ENCODE peak calls at places on chromosomes 7 and 10, in five cellular contexts. N is lower leg skin, B is GM12891, H is uterus, D is H1. Y is an unnamed sample.

GRCh38 chr10:119149157-119149556 is 16.4 kb downstream of the SFXN4 start:
- DNase-seq in D (no peak), N (peak; percentile 34), B (no peak), H (no peak), Y (no peak)

GRCh38 chr7:57343901-57344622 is 105.9 kb upstream of the ZNF716 start:
- DNase-seq in N (no peak), B (no peak), D (no peak), H (no peak), Y (no peak)

GRCh38 chr10:128206676-128207075 is 80.5 kb upstream of the MKI67 start:
- DNase-seq in N (no peak), B (no peak), H (no peak), D (no peak), Y (no peak)

GRCh38 chr10:111784386-111784785 is 399.2 kb downstream of the GPAM start:
- DNase-seq in D (no peak), H (no peak), N (no peak), B (no peak), Y (no peak)

GRCh38 chr10:28969413-28969812 is 292.1 kb downstream of the BAMBI start:
- DNase-seq in B (no peak), D (no peak), N (no peak), H (no peak), Y (no peak)

GRCh38 chr10:88913803-88914202 is 33.8 kb downstream of the STAMBPL1 start:
- DNase-seq in H (no peak), D (no peak), B (no peak), N (no peak), Y (no peak)

GRCh38 chr7:7720750-7721621 is 2.6 kb upstream of the RPA3 start:
- DNase-seq in B (no peak), H (no peak), D (no peak), N (no peak), Y (no peak)

GRCh38 chr10:33377658-33378025 is 43.2 kb upstream of the NRP1 start:
- DNase-seq in H (no peak), B (no peak), N (no peak), D (no peak), Y (no peak)

GRCh38 chr10:5709865-5710264 is 25.2 kb downstream of the TASOR2 start:
- DNase-seq in D (no peak), B (no peak), H (no peak), N (no peak), Y (no peak)

GRCh38 chr7:149831730-149832219 is 6.4 kb upstream of the ZNF862 start:
- DNase-seq in N (peak; percentile 76), H (no peak), B (no peak), D (no peak), Y (no peak)

GRCh38 chr7:151038951-151039849 is 9.1 kb upstream of the ASIC3 start:
- DNase-seq in D (no peak), N (peak; percentile 92), B (no peak), H (peak; percentile 74), Y (peak; percentile 97)

GRCh38 chr7:93172683-93173082 is 24.5 kb upstream of the SAMD9L start:
- DNase-seq in D (no peak), H (no peak), N (no peak), B (no peak), Y (no peak)

GRCh38 chr10:132541601-132542011 is 4.0 kb downstream of the INPP5A start:
- DNase-seq in N (no peak), H (no peak), B (no peak), D (no peak), Y (no peak)

GRCh38 chr7:140326116-140326928 is 72.0 kb downstream of the SLC37A3 start:
- DNase-seq in D (no peak), B (peak; percentile 65), N (peak; percentile 91), H (peak; percentile 66), Y (peak; percentile 80)
- TF ChIP-seq POLR2A in D (no peak), B (no peak), N (no peak), H (no peak), Y (no peak)

GRCh38 chr7:44639701-44640321 is 33.4 kb downstream of the OGDH start:
- DNase-seq in D (no peak), N (no peak), H (peak; percentile 30), B (no peak), Y (no peak)

GRCh38 chr7:44636926-44637325 is 30.5 kb downstream of the OGDH start:
- DNase-seq in D (no peak), B (no peak), N (no peak), H (no peak), Y (no peak)

GRCh38 chr7:44637788-44638594 is 31.6 kb downstream of the OGDH start:
- DNase-seq in B (no peak), N (no peak), H (no peak), D (no peak), Y (peak; percentile 96)

GRCh38 chr7:44636041-44636580 is 29.7 kb downstream of the OGDH start:
- DNase-seq in D (no peak), B (no peak), H (no peak), N (no peak), Y (peak; percentile 66)

DNA sequence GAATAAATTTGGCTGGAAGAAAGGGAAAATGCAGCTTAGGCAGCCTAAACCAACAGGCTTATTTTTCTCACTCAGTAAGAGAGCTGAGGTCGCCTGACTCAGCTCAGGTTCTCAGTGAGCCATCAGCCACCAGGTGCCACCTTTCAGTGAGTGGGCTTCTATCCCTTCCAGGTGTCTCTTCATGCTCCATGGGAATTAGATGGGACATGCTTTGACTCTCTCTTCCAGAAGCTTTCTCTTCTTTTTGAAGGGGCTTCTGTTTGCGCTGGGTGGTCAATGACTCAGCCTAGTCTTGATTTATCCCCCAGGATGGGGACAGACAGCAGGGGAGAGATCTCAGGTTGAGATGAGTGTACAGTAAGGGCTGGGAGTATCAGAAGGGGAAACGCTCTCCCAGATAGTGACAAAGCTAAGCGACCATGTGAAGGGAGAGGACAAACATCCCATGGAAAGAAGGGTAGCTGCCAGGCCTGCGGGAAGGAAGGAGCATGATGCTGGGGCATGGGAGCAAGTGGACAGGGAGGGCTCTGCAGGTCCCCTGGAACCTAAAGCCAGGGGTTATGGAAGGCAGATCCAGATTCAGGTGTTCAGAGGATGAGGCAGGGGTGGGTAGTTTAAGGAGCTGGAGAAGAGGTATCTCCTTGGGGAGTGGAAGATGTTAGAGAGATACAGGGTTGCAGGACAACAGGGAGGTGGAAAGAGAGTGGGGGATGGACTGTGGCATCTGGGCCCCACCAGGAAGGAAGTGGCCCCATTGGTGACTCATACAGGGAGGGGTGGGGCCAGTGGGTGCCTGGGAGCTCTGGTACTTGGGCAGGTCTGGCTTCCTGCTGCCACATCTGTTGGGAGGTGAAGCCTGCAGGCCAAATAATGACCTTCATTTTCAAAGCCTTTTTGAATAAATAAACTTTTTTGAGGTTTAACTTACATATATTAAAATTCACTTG is 32.5 kb downstream of the OGDH start:
- DNase-seq in H (peak; percentile 43), B (peak; percentile 64), N (peak; percentile 95), D (no peak), Y (peak; percentile 85)
- TF ChIP-seq POLR2A in H (no peak), B (peak; percentile 73), N (no peak), D (no peak), Y (peak; percentile 25)

GRCh38 chr7:27096756-27097514 is 1.1 kb upstream of the HOXA1 start:
- DNase-seq in N (no peak), B (no peak), D (no peak), H (peak; percentile 68), Y (no peak)

GRCh38 chr7:27097686-27098492 is 2.1 kb upstream of the HOXA1 start:
- DNase-seq in N (no peak), B (no peak), D (no peak), H (no peak), Y (no peak)

GRCh38 chr7:27095050-27095896 is 527 bp downstream of the HOXA1 start:
- DNase-seq in H (no peak), D (no peak), N (no peak), B (no peak), Y (no peak)

GRCh38 chr7:27094304-27095049 is 1.3 kb downstream of the HOXA1 start:
- DNase-seq in B (no peak), N (no peak), H (no peak), D (no peak), Y (no peak)

DNA sequence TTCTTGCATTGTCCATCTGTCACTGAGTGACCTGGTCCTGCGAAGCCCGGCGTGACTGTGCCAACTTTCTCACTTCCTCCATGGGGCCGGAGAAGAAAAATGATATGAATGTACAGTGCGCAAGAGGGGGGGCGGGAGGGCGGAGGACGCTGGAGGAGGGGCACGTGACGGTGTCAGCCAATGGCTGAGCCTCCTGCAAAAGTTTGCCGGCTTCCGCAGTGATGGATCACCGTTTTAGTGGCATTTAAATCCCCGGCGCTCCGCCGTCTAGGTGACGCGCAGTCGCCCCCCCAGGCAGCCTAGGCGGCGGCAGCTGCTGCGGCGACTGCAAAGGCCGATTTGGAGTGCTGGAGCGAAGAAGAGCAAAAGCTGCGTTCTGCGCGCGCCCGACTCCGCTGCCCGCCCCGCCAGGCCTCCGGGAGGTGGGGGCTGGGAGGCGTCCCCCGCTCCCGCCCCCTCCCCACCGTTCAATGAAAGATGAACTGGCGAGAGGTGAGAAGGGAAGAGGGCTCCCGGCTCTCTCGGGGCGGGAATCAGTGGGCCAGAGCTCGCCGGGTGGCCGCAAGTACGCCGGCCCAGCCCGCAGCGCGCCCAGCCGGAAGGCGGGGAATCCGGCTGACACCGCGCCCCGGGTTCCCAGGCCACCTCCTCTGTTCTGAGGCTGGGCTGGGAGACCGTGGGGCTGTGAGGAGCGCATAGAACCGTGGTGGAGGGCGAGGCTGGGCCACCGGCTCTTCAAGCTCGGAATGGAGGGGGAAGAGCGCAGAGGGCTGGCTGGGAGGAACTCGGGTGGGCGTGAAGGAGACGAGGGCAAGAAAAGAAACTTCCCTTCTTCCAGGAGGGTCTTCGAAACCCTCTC is at the start of gene HOXA1:
- DNase-seq in B (peak; percentile 75), N (peak; percentile 94), H (peak; percentile 76), D (no peak), Y (peak; percentile 73)
- TF ChIP-seq POLR2A in B (no peak), N (no peak), H (peak; percentile 50), D (no peak), Y (no peak)

GRCh38 chr7:73623798-73624668 is at the start of gene MLXIPL:
- DNase-seq in B (peak; percentile 68), D (peak; percentile 73), H (peak; percentile 31), N (peak; percentile 93), Y (peak; percentile 71)
- TF ChIP-seq POLR2A in B (no peak), D (no peak), H (peak; percentile 42), N (no peak), Y (no peak)

GRCh38 chr7:1427064-1427657 is 32.1 kb downstream of the MICALL2 start:
- DNase-seq in B (no peak), D (no peak), N (no peak), H (no peak), Y (no peak)

GRCh38 chr7:1430056-1430845 is 29.0 kb downstream of the MICALL2 start:
- DNase-seq in D (no peak), B (no peak), N (no peak), H (no peak), Y (no peak)

GRCh38 chr7:1426474-1426873 is 32.8 kb downstream of the MICALL2 start:
- DNase-seq in H (no peak), B (no peak), D (no peak), N (no peak), Y (no peak)

GRCh38 chr7:1431226-1431625 is 28.0 kb downstream of the MICALL2 start:
- DNase-seq in N (no peak), H (no peak), D (no peak), B (no peak), Y (no peak)

DNA sequence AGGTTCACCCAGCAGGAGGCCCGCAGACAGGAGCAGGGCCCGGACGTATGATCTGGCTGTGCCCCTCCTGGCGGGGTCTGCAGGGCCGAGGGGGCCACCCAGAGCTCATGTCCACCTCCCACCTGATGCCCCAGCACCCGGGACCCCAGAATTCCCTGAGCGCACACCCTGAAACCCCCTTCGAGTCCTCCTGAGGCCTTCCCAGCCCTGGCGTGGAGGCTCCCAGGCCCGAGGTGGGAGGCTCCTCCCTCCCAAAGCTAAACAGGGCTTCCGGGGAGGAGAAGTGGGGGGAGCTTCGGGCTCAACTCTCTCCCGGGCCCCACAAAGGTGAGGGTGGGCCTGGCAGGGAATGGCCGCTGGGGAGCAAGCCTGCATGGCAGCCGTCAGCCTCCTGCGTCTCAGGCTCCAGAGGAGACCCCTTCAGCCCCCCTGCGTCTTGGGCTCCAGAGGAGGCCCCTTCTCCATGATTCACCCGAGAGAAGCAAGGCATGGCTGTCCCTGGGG is 30.3 kb downstream of the MICALL2 start:
- DNase-seq in H (no peak), B (no peak), D (no peak), N (no peak), Y (no peak)
- TF ChIP-seq POLR2A in H (no peak), B (no peak), D (no peak), N (no peak), Y (no peak)